ENCODE peak calls at places on chromosome 7, in ten cellular contexts. S is lower leg skin, E is right atrium auricular region, F is progenitor cell of endocrine pancreas, I is neural crest cell, L is esophagus squamous epithelium, D is heart right ventricle, G is ovary, P is AG04450, W is choroid plexus epithelial cell. A is an unnamed sample.

GRCh38 chr7:134362587-134363483 is 46.1 kb upstream of the SLC35B4 start:
- DNase-seq in S (peak), E (no peak), F (no peak), I (no peak), L (no peak), D (no peak), G (no peak), P (no peak), W (peak), A (no peak)

GRCh38 chr7:76358053-76358477 is 726 bp downstream of the YWHAG start:
- DNase-seq in S (peak), E (peak), F (peak), I (peak), L (no peak), D (peak), G (peak), P (no peak), W (peak), A (peak)

GRCh38 chr7:134468475-134468874 is 9.6 kb upstream of the AKR1B1 start:
- DNase-seq in S (no peak), E (no peak), F (no peak), I (no peak), L (no peak), D (no peak), G (no peak), P (no peak), W (no peak), A (no peak)

GRCh38 chr7:105439174-105439893 is 50.6 kb upstream of the SRPK2 start:
- DNase-seq in S (peak), E (no peak), F (no peak), I (no peak), L (no peak), D (no peak), G (no peak), P (peak), W (peak), A (no peak)

GRCh38 chr7:135330088-135330487 is 96.5 kb downstream of the STRA8 start:
- DNase-seq in S (peak), E (no peak), F (no peak), I (no peak), L (no peak), D (no peak), G (no peak), P (no peak), W (no peak), A (no peak)

GRCh38 chr7:98870807-98871491 is 1.1 kb upstream of the TMEM130 start:
- DNase-seq in S (peak), E (no peak), F (no peak), I (no peak), L (no peak), D (no peak), G (no peak), P (no peak), W (no peak), A (no peak)

GRCh38 chr7:132472463-132473120 is 103.7 kb downstream of the PLXNA4 start:
- DNase-seq in S (peak), E (peak), F (no peak), I (peak), L (no peak), D (peak), G (peak), P (no peak), W (no peak), A (no peak)

GRCh38 chr7:70585071-70585470 is 546.9 kb upstream of the GALNT17 start:
- DNase-seq in S (no peak), E (no peak), F (no peak), I (no peak), L (no peak), D (no peak), G (no peak), P (no peak), W (no peak), A (no peak)

GRCh38 chr7:6708304-6708703 is 1.6 kb upstream of the ZNF12 start:
- DNase-seq in S (peak), E (peak), F (no peak), I (no peak), L (no peak), D (no peak), G (no peak), P (no peak), W (no peak), A (no peak)

GRCh38 chr7:104791065-104791464 is 222.9 kb upstream of the KMT2E start:
- DNase-seq in S (no peak), E (no peak), F (no peak), I (no peak), L (no peak), D (no peak), G (no peak), P (no peak), W (no peak), A (no peak)

GRCh38 chr7:32785365-32785764 is 106.2 kb downstream of the KBTBD2 start:
- DNase-seq in S (no peak), E (no peak), F (no peak), I (no peak), L (no peak), D (peak), G (no peak), P (no peak), W (no peak), A (no peak)

GRCh38 chr7:69597278-69598076 is 798 bp upstream of the AUTS2 start:
- DNase-seq in S (peak), E (peak), F (peak), I (peak), L (no peak), D (peak), G (peak), P (no peak), W (no peak), A (no peak)

GRCh38 chr7:2936301-2936700 is 92.2 kb upstream of the GNA12 start:
- DNase-seq in S (peak), E (no peak), F (no peak), I (no peak), L (no peak), D (no peak), G (peak), P (no peak), W (no peak), A (no peak)

GRCh38 chr7:41459623-41460256 is 243.2 kb downstream of the INHBA start:
- DNase-seq in S (no peak), E (no peak), F (no peak), I (no peak), L (no peak), D (no peak), G (no peak), P (no peak), W (no peak), A (no peak)

GRCh38 chr7:1169409-1170368 is 9.7 kb upstream of the ZFAND2A start:
- DNase-seq in S (peak), E (peak), F (peak), I (peak), L (no peak), D (peak), G (peak), P (no peak), W (peak), A (peak)

GRCh38 chr7:25820432-25821040 is 331.5 kb upstream of the NFE2L3 start:
- DNase-seq in S (no peak), E (no peak), F (no peak), I (no peak), L (no peak), D (no peak), G (no peak), P (no peak), W (peak), A (no peak)

GRCh38 chr7:801940-802364 is 30.3 kb upstream of the SUN1 start:
- DNase-seq in S (peak), E (no peak), F (no peak), I (no peak), L (no peak), D (peak), G (peak), P (no peak), W (peak), A (no peak)

DNA sequence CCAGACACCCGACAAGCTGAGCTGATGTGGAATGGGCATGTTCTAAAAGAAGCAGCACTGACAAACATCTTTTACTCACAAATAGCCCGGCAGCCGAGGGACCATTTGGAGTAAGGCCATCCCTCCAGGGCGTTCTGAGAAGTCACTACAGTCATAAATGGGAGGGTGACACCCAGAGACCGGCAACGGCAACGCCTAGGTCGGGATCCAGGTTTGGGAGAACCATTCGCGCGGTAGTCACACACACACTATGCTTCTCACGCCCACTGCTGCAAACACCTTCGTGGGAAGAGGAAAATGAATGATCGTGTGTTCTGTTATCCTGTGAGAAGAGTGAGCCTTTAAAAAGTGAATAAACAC is 9.8 kb downstream of the TNS3 start:
- DNase-seq in S (peak), E (peak), F (no peak), I (no peak), L (no peak), D (peak), G (no peak), P (no peak), W (no peak), A (no peak)
- TF ChIP-seq CTCF in S (no peak), E (no peak), F (no peak), I (no peak), L (no peak), D (peak), G (no peak), P (no peak), W (no peak), A (no peak)

DNA sequence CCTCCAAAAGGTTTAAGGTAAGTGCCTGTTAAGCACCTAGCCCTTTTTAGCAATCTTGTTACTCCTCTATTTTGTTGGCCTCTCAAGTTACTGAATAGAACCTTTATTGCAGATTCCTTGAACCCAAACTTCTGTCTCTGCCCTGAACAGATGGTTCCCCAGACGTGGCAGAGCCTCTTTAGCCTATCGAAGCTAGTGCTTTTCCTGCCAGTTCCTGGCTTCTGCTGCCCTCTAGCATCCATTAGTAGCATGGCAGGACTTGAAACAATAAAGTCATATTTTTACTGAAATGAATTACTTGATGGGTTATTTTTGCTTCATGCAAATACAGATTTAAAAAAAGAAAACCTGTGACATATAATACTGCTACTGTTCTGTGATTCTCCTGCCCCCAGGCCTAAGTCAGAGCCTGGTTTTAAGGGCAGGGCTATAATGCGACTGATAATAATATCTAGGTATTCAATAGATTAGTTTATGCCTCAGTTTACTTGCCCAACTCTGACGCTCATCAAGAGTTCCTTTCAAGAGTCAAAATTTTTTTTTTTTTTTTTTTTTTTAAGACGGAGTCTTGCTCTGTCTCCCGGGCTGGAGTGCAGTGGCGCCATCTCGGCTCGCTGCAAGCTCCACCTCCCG is 84.3 kb upstream of the PHF14 start:
- DNase-seq in S (no peak), E (no peak), F (no peak), I (peak), L (peak), D (peak), G (no peak), P (peak), W (peak), A (peak)
- TF ChIP-seq CTCF in S (no peak), E (peak), F (peak), I (peak), L (peak), D (peak), G (peak), P (peak), W (peak), A (peak)

DNA sequence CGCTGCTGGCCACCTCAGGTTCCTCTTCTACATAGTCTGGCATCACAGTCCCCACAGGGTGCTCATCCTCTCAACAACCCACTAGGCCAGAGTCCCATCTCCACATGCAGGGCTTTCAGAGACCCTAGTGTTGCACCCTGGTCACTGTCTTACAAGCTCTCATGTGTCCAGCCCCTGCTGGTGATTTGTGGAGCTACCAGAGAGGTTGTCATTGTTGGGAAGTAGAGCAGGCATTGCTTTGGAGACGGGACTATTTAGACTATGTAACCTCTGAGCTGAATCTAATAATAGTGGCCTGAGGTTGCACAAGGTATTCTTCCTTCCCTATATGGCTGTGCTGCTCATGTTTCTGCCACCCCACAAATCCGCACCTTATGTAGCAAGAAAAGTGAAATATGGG is 135.3 kb upstream of the VWC2 start:
- DNase-seq in S (no peak), E (peak), F (no peak), I (no peak), L (no peak), D (no peak), G (no peak), P (no peak), W (no peak), A (no peak)
- TF ChIP-seq CTCF in S (no peak), E (peak), F (peak), I (no peak), L (no peak), D (peak), G (no peak), P (no peak), W (no peak), A (no peak)

DNA sequence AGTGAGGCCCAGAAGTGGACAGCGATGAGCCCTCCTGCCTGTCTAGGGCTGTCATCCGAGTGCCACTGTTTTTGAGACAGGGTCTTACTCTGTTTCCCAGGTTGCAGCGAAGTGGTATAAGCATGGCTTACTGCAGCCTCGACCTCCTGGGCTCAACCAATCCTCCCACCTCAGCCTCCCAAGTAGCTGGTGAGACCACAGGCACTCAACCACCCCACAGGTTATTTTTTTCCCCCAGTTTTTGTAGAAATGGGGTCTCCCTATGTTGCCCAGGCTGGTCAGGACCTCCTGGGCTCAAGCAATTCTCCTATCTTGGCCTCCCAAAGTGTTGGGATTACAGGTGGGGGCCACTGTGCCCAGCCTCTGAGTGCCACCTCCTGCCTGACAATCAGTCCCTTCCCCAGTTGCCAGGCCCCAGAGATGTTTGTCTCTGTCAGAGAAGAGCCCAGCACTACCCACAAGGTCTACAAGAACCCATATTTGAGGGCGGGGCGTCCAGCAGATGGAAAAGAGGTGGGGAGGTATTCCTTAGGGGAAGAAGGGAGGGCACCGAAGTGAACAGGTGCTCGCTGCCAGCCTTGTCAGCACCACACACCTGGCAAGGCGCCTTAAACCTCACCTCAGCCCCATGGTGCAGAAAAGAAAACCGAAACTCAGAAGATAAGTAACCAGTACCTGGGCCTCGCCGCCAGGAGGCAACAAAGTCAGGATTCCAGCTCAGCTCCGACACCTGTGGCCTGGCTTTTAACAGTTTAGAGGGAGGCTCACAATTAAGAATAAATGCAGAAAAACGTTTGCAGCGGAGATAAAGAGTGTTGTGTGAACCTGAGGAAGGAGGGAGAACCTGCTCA is 77.4 kb upstream of the ANLN start:
- DNase-seq in S (no peak), E (peak), F (no peak), I (no peak), L (no peak), D (no peak), G (no peak), P (no peak), W (peak), A (peak)
- TF ChIP-seq CTCF in S (no peak), E (no peak), F (peak), I (peak), L (peak), D (no peak), G (no peak), P (no peak), W (peak), A (no peak)

GRCh38 chr7:112163021-112163310 is 43.2 kb downstream of the DOCK4 start:
- DNase-seq in S (no peak), E (no peak), F (no peak), I (no peak), L (no peak), D (no peak), G (no peak), P (no peak), W (no peak), A (no peak)
- TF ChIP-seq CTCF in S (no peak), E (no peak), F (no peak), I (no peak), L (no peak), D (no peak), G (no peak), P (no peak), W (no peak), A (no peak)

GRCh38 chr7:151191544-151191943 is 4.5 kb upstream of the ASB10 start:
- DNase-seq in S (no peak), E (no peak), F (no peak), I (no peak), L (no peak), D (no peak), G (no peak), P (no peak), W (no peak), A (no peak)
- TF ChIP-seq CTCF in S (no peak), E (no peak), F (no peak), I (no peak), L (no peak), D (no peak), G (no peak), P (no peak), W (no peak), A (no peak)

GRCh38 chr7:101519324-101520017 is 109.6 kb downstream of the MYL10 start:
- DNase-seq in S (no peak), E (no peak), F (no peak), I (no peak), L (no peak), D (no peak), G (no peak), P (peak), W (peak), A (no peak)
- TF ChIP-seq CTCF in S (no peak), E (no peak), F (no peak), I (no peak), L (no peak), D (no peak), G (no peak), P (no peak), W (no peak), A (no peak)

GRCh38 chr7:92778972-92779371 is 57.4 kb downstream of the CDK6 start:
- DNase-seq in S (no peak), E (peak), F (no peak), I (no peak), L (no peak), D (no peak), G (no peak), P (no peak), W (peak), A (no peak)
- TF ChIP-seq CTCF in S (no peak), E (no peak), F (no peak), I (no peak), L (no peak), D (peak), G (no peak), P (no peak), W (peak), A (no peak)

DNA sequence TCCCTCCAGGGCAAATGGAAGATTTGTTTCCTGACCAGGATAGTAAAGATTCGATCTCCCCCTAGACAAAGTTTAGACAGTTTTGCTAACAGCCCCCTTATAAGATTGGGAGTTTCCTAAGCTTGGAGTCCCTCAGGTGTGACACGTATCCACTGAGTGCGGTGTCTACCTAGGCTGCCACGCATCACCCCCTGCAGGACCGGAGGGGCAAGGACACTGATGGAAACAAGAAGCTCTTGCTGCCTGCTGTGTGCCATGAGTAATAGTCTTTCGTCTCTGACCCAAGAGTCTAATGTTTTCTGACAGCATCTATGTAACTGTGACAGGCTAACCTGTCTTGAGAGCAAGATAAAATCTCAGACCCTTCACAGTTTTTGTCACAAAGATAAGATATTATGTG is 173.5 kb downstream of the SEMA3E start:
- DNase-seq in S (no peak), E (no peak), F (no peak), I (no peak), L (no peak), D (no peak), G (no peak), P (no peak), W (peak), A (no peak)
- TF ChIP-seq CTCF in S (no peak), E (no peak), F (peak), I (peak), L (no peak), D (no peak), G (no peak), P (no peak), W (peak), A (no peak)

GRCh38 chr7:87316846-87317545 is 28.5 kb upstream of the CROT start:
- DNase-seq in S (no peak), E (no peak), F (no peak), I (no peak), L (no peak), D (no peak), G (no peak), P (peak), W (peak), A (no peak)
- TF ChIP-seq CTCF in S (no peak), E (no peak), F (no peak), I (no peak), L (no peak), D (no peak), G (no peak), P (no peak), W (no peak), A (no peak)